ENCODE peak calls at places on chromosome 9, in seven cellular contexts. N is SK-MEL-5, G is caudate nucleus, F is GF-D8, J is endothelial cell, B is AG10803, E is astrocyte. L is an unnamed sample.

GRCh38 chr9:2181794-2182193 is 166.6 kb downstream of the SMARCA2 start:
- DNase-seq in G (no peak), E (no peak), J (peak), B (peak), N (peak), F (no peak), L (no peak)

GRCh38 chr9:121709798-121710197 is 58.4 kb downstream of the DAB2IP start:
- DNase-seq in B (no peak), F (no peak), J (no peak), E (no peak), G (no peak), N (no peak), L (no peak)

GRCh38 chr9:109574061-109574882 is 76.2 kb upstream of the PTPN3 start:
- DNase-seq in N (peak), J (peak), G (peak), F (peak), B (peak), E (peak), L (peak)

GRCh38 chr9:79353856-79354520 is 217.8 kb upstream of the TLE4 start:
- DNase-seq in B (peak), G (no peak), E (peak), F (no peak), N (no peak), J (no peak), L (no peak)

GRCh38 chr9:133943036-133943780 is 48.9 kb downstream of the VAV2 start:
- DNase-seq in J (no peak), E (no peak), N (no peak), F (no peak), G (no peak), B (no peak), L (no peak)

GRCh38 chr9:109062543-109062942 is 49.2 kb upstream of the CTNNAL1 start:
- DNase-seq in N (no peak), E (no peak), J (no peak), B (peak), F (no peak), G (no peak), L (no peak)

GRCh38 chr9:37412431-37413151 is 9.9 kb upstream of the GRHPR start:
- DNase-seq in B (peak), G (no peak), J (no peak), N (no peak), F (no peak), E (peak), L (no peak)

GRCh38 chr9:36940881-36941280 is 93.2 kb downstream of the PAX5 start:
- DNase-seq in B (no peak), J (no peak), E (no peak), N (no peak), G (no peak), F (no peak), L (no peak)

GRCh38 chr9:122944960-122945888 is 4.4 kb downstream of the RABGAP1 start:
- DNase-seq in J (no peak), N (no peak), E (no peak), G (no peak), B (no peak), F (no peak), L (no peak)

GRCh38 chr9:35844628-35845301 is 15.7 kb downstream of the TMEM8B start:
- DNase-seq in G (no peak), N (peak), F (peak), J (no peak), B (peak), E (peak), L (no peak)

GRCh38 chr9:97518909-97519307 is 17.4 kb downstream of the TMOD1 start:
- DNase-seq in N (no peak), G (no peak), E (peak), F (no peak), B (peak), J (no peak), L (no peak)

GRCh38 chr9:87546704-87547103 is 49.0 kb downstream of the DAPK1 start:
- DNase-seq in G (no peak), N (no peak), B (no peak), J (no peak), E (peak), F (no peak), L (no peak)

GRCh38 chr9:123400926-123401503 is 45.0 kb downstream of the CRB2 start:
- DNase-seq in N (no peak), F (no peak), B (peak), J (no peak), G (no peak), E (no peak), L (no peak)

GRCh38 chr9:136927343-136928261 is 16.9 kb downstream of the FBXW5 start:
- DNase-seq in G (no peak), N (peak), E (peak), J (no peak), F (no peak), B (peak), L (no peak)

GRCh38 chr9:89476546-89476945 is 21.4 kb downstream of the SEMA4D start:
- DNase-seq in E (no peak), G (no peak), F (no peak), J (no peak), N (no peak), B (no peak), L (no peak)

GRCh38 chr9:81268048-81268447 is 421.3 kb downstream of the TLE1 start:
- DNase-seq in E (peak), J (no peak), N (no peak), F (no peak), G (no peak), B (no peak), L (no peak)

GRCh38 chr9:4679268-4680177 is at the start of gene CDC37L1:
- DNase-seq in B (peak), E (peak), F (peak), G (peak), N (peak), J (peak), L (peak)

GRCh38 chr9:134377976-134378375 is 51.7 kb downstream of the RXRA start:
- DNase-seq in B (peak), F (no peak), E (no peak), N (no peak), G (no peak), J (no peak), L (no peak)

GRCh38 chr9:70478963-70479641 is 64.6 kb upstream of the KLF9 start:
- DNase-seq in E (no peak), B (peak), N (no peak), F (no peak), J (no peak), G (no peak), L (no peak)

GRCh38 chr9:95857122-95857521 is 18.4 kb upstream of the ERCC6L2 start:
- DNase-seq in J (no peak), B (peak), F (no peak), E (peak), G (no peak), N (no peak), L (no peak)

GRCh38 chr9:38054653-38055052 is 14.4 kb downstream of the SHB start:
- DNase-seq in J (no peak), N (no peak), B (no peak), G (no peak), F (no peak), E (no peak), L (no peak)

GRCh38 chr9:121827251-121827967 is 176.0 kb downstream of the DAB2IP start:
- DNase-seq in J (no peak), N (no peak), B (no peak), G (no peak), E (no peak), F (no peak), L (no peak)

GRCh38 chr9:109922617-109923260 is 142.7 kb downstream of the PALM2AKAP2 start:
- DNase-seq in F (no peak), J (no peak), E (no peak), G (no peak), B (no peak), N (no peak), L (no peak)

GRCh38 chr9:131867611-131868192 is 127.8 kb upstream of the RAPGEF1 start:
- DNase-seq in E (no peak), F (no peak), B (no peak), N (no peak), J (no peak), G (no peak), L (no peak)

GRCh38 chr9:134964271-134964670 is 46.6 kb upstream of the FCN1 start:
- DNase-seq in G (no peak), J (no peak), E (no peak), N (no peak), F (no peak), B (no peak), L (no peak)

L was measured in GM10248.